ENCODE peak calls at places on chromosomes 11 and 22, in four cellular contexts. One of them, this sample, is unnamed.

GRCh38 chr22:23536821-23537345 is 43.2 kb downstream of the IGLL1 start:
- DNase-seq in T-helper 2 cell: no peak
- DNase-seq in NCI-H460: no peak
- DNase-seq in C1 segment of cervical spinal cord: no peak
- DNase-seq in this sample: no peak

GRCh38 chr11:122634507-122634906 is 21.0 kb upstream of the UBASH3B start:
- DNase-seq in NCI-H460: no peak
- DNase-seq in T-helper 2 cell: no peak
- DNase-seq in C1 segment of cervical spinal cord: no peak
- DNase-seq in this sample: peak; percentile 62

GRCh38 chr22:17742528-17742902 is 31.8 kb downstream of the BID start:
- DNase-seq in C1 segment of cervical spinal cord: no peak
- DNase-seq in NCI-H460: peak; percentile 56
- DNase-seq in T-helper 2 cell: peak; percentile 65
- DNase-seq in this sample: peak; percentile 89

GRCh38 chr11:62806611-62807121 is 1.4 kb upstream of the NXF1 start:
- DNase-seq in NCI-H460: no peak
- DNase-seq in C1 segment of cervical spinal cord: peak; percentile 37
- DNase-seq in T-helper 2 cell: no peak
- DNase-seq in this sample: peak; percentile 46

GRCh38 chr11:46724088-46724487 is 5.1 kb downstream of the F2 start:
- DNase-seq in T-helper 2 cell: no peak
- DNase-seq in C1 segment of cervical spinal cord: no peak
- DNase-seq in NCI-H460: no peak
- DNase-seq in this sample: no peak

GRCh38 chr11:74175923-74176322 is 4.8 kb downstream of the PPME1 start:
- DNase-seq in C1 segment of cervical spinal cord: no peak
- DNase-seq in NCI-H460: no peak
- DNase-seq in T-helper 2 cell: no peak
- DNase-seq in this sample: no peak

GRCh38 chr11:104410336-104410735 is 246.4 kb upstream of the PDGFD start:
- DNase-seq in NCI-H460: no peak
- DNase-seq in T-helper 2 cell: no peak
- DNase-seq in C1 segment of cervical spinal cord: no peak
- DNase-seq in this sample: no peak

GRCh38 chr22:38415561-38416321 is 39.3 kb downstream of the KCNJ4 start:
- DNase-seq in T-helper 2 cell: no peak
- DNase-seq in NCI-H460: no peak
- DNase-seq in C1 segment of cervical spinal cord: no peak
- DNase-seq in this sample: no peak

This sample was measured in AG20443.